ENCODE peak calls at places on chromosomes 7 and 10, in five cellular contexts. G is fibroblast of lung, E is cardiac muscle cell, V is colonic mucosa, N is SK-N-SH. Z is an unnamed sample. For H3K4me1 and H3K27me3, the result is how much of the 10 kb centered on the place peaks cover.

GRCh38 chr7:107494315-107494751 is 24.5 kb downstream of the GPR22 start:
- DNase-seq in N (no peak), E (no peak), V (no peak), G (peak), Z (no peak)

GRCh38 chr7:123599766-123600165 is 1.9 kb upstream of the ASB15 start:
- DNase-seq in G (no peak), N (no peak), V (no peak), E (no peak), Z (no peak)

GRCh38 chr7:2342492-2342891 is 12.1 kb upstream of the EIF3B start:
- DNase-seq in G (no peak), E (no peak), N (no peak), V (no peak), Z (no peak)

GRCh38 chr10:8420182-8420581 is 365.7 kb downstream of the GATA3 start:
- DNase-seq in E (no peak), V (no peak), N (no peak), G (no peak), Z (no peak)

GRCh38 chr7:149719050-149719899 is 54.1 kb downstream of the ZNF467 start:
- DNase-seq in N (no peak), G (peak), E (no peak), V (no peak), Z (peak)

GRCh38 chr7:105060923-105061322 is 46.9 kb downstream of the KMT2E start:
- DNase-seq in N (no peak), E (no peak), V (no peak), G (no peak), Z (no peak)

GRCh38 chr7:35268953-35269352 is 15.1 kb upstream of the TBX20 start:
- DNase-seq in N (no peak), G (no peak), E (no peak), V (no peak), Z (no peak)

GRCh38 chr7:74222851-74223710 is 13.3 kb downstream of the LAT2 start:
- DNase-seq in G (no peak), V (no peak), N (no peak), E (no peak), Z (no peak)

GRCh38 chr7:149184274-149184673 is 11.1 kb upstream of the ZNF282 start:
- DNase-seq in G (no peak), E (no peak), N (no peak), V (no peak), Z (no peak)

GRCh38 chr10:104029528-104029875 is 56.2 kb downstream of the COL17A1 start:
- DNase-seq in N (no peak), V (no peak), E (no peak), G (no peak), Z (no peak)

GRCh38 chr10:35643151-35643975 is 1.3 kb upstream of the FZD8 start:
- DNase-seq in G (peak), N (peak), E (peak), V (peak), Z (peak)

GRCh38 chr10:117543245-117543998 is 876 bp downstream of the EMX2 start:
- DNase-seq in N (peak), V (no peak), G (no peak), E (no peak), Z (peak)

GRCh38 chr7:91850455-91850854 is 30.0 kb downstream of the MTERF1 start:
- DNase-seq in N (no peak), E (no peak), V (no peak), G (peak), Z (no peak)

GRCh38 chr7:143012409-143012808 is 14.5 kb downstream of the OR9A2 start:
- DNase-seq in N (no peak), V (no peak), G (no peak), E (no peak), Z (no peak)

GRCh38 chr7:132575987-132576722 is at the start of gene PLXNA4:
- DNase-seq in G (peak), V (no peak), N (peak), E (peak), Z (no peak)

GRCh38 chr10:7956508-7956907 is 98.0 kb upstream of the GATA3 start:
- DNase-seq in G (peak), V (no peak), N (no peak), E (no peak), Z (peak)

GRCh38 chr7:40490603-40490924 is 355.8 kb downstream of the SUGCT start:
- DNase-seq in G (no peak), V (no peak), E (no peak), N (no peak), Z (no peak)

GRCh38 chr7:21915140-21915539 is 30.6 kb downstream of the CDCA7L start:
- DNase-seq in V (no peak), G (no peak), E (no peak), N (no peak), Z (no peak)

GRCh38 chr10:116470768-116471415 is 43.2 kb downstream of the PNLIPRP3 start:
- DNase-seq in V (peak), G (peak), E (no peak), N (peak), Z (no peak)

GRCh38 chr7:157785021-157785441 is 448.2 kb downstream of the DNAJB6 start:
- DNase-seq in E (no peak), V (no peak), G (peak), N (no peak), Z (no peak)

GRCh38 chr7:103573479-103574058 is 127.6 kb upstream of the SLC26A5 start:
- DNase-seq in E (peak), G (peak), V (no peak), N (peak), Z (no peak)

GRCh38 chr7:88309845-88310244 is 3.2 kb upstream of the STEAP4 start:
- DNase-seq in E (no peak), V (no peak), N (no peak), G (no peak), Z (no peak)
- H3K4me1 ChIP-seq in E (under half), V (under half), N (under half), G (under half), Z (under half)

DNA sequence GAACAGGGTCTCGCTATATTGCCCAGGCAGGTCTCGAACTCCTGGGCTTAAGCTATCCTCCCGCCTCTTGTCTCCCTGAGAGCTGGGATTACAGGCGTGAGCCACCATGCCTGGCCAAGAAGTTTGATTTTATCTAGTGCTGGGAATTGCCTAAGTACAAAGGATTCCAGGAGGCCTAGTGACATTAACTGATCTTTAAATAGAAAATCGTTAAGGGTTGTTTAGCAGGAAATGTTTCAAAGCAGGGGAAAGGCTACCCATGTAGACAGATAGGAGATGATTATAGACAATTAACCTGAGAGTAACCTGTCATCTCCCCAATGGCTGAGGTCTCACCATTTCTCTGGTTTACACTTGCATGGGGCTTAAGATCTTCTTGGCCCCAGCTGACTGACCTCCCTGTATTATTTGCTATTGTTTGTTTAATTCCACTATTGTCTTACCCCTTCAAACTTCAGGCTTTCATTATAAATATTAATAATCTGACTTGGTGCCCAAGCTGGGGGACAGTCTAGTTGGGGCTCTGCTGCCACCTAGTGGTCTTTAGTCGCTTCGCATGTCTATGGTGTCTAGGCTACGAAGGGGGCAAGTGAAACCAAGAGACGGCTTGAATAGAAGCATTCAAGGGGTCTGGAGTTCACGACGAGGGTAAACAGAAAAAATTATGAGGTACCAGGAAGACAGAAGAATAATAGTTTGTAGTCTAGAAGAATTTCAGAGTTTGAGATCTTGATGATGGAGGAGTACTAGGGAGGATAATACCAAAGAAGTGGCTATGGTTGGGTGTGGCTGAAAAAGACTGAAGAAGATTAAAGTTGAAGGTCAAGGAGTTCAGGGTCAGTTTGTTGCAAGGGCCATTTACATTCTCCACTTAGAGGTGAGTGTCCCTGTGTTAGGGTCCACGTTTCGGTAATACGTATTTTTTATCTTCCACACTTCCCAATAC is 40.4 kb upstream of the BPGM start:
- DNase-seq in V (peak), G (peak), N (peak), E (peak), Z (peak)
- H3K4me3 ChIP-seq in V (no peak), G (no peak), N (peak), E (no peak), Z (no peak)

GRCh38 chr10:26448292-26448691 is 10.2 kb downstream of the APBB1IP start:
- DNase-seq in G (no peak), E (no peak), N (no peak), V (no peak), Z (no peak)

GRCh38 chr10:26445411-26446031 is 7.4 kb downstream of the APBB1IP start:
- DNase-seq in G (no peak), E (no peak), N (no peak), V (no peak), Z (no peak)

GRCh38 chr10:26448706-26449435 is 10.7 kb downstream of the APBB1IP start:
- DNase-seq in N (no peak), G (no peak), V (peak), E (no peak), Z (no peak)

GRCh38 chr10:26449726-26450125 is 11.6 kb downstream of the APBB1IP start:
- DNase-seq in V (no peak), E (no peak), N (no peak), G (no peak), Z (no peak)

DNA sequence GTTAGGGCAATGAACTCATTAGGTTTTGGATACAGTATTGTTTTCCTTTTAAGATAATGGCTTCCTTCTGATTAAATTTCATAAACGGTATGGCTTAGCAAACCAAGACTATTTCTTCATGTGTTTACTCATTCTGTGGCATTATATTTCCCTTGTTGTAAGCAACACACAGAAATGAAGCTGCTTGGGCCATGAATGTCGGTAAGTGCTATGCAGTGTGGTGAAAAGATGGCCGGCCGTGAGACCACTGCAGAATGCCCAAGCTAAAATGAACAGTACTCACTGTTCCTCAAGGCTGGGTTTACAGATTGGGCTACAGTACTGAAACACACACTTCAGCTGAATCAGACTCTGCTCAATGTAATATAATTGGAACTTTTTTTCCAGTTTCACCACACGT is 8.1 kb downstream of the APBB1IP start:
- DNase-seq in E (no peak), G (no peak), V (no peak), N (no peak), Z (no peak)
- H3K27me3 ChIP-seq in E (half or more), G (under half), V (under half), N (under half), Z (under half)

DNA sequence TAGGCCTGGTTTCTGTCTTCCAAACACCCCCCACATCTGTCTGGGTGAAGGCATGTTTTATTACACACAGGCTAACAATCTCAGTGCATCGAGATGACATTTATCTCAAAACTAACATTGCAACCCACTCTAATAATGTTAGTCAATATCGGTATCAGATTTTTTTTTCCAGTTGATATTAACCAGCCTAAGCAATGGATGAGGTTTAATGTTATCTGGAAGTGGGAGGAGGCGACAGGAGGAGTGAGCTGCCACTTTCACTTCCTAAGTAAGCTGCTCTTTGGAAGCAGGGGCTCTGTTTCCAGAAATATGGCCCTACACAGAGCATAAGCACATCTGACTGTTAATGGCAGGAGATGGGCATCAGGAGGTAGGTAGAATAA is 5.2 kb downstream of the NOD1 start:
- DNase-seq in E (no peak), G (no peak), V (no peak), N (no peak), Z (no peak)
- H3K4me1 ChIP-seq in E (half or more), G (half or more), V (under half), N (half or more), Z (under half)

GRCh38 chr10:91150631-91151030 is 69.8 kb upstream of the PCGF5 start:
- DNase-seq in V (no peak), E (no peak), G (no peak), N (no peak), Z (no peak)

GRCh38 chr10:91153508-91153907 is 67.0 kb upstream of the PCGF5 start:
- DNase-seq in V (no peak), G (no peak), N (no peak), E (no peak), Z (no peak)

GRCh38 chr10:91159254-91159783 is 61.1 kb upstream of the PCGF5 start:
- DNase-seq in N (no peak), V (no peak), E (no peak), G (no peak), Z (no peak)

GRCh38 chr10:91156196-91156595 is 64.3 kb upstream of the PCGF5 start:
- DNase-seq in V (no peak), N (no peak), E (no peak), G (no peak), Z (no peak)

DNA sequence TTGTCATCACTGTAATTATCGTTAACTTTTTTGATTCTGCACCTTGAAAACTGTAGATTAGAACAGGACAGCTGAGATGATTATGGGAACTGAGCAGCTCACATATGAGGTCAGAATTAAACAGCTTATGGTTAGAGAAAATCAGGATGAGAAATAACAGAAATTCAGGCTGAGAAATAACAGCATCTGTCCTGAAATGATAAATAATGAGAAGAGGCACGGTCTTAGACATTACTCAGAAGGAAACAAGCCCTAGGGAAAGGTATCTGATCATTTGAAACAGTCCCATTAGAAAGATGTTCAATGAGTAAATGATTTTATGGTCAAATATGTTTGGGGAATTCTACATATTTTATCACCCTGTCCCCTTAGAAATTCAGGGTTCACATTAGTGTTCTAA is 65.6 kb upstream of the PCGF5 start:
- DNase-seq in G (no peak), E (no peak), N (no peak), V (no peak), Z (no peak)
- H3K4me3 ChIP-seq in G (no peak), E (no peak), N (no peak), V (no peak), Z (no peak)

DNA sequence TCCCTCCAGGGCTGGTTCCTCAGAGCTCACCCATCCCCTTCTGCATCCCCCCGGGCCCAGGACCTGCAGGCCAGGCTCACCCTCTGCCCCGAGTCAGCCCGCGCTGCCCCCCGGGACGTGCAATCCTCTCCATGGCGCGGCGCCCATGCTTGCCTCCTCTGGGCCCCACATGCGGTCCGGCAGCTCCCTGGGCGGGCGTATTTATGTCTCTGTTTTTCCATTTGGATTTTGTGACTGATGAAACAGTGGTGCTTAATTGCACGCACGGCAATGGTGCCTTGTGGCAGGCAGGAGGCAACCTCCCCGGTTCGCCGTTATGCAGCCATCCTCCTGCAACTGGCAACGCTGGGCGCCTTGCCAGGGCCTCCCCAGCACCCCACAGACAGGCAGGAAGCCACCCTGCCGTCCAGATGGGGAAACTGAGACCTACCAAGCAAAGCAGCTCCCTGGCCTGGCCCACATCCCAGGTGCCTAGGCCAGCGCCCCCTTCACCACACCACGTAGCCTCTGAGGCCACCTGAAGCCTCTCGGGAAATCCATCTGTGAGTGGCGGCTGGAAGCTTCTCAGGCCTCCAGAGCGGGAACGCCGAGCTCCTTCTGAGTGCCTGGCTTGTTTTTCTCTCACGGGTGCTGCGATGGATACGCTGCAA is 58.5 kb downstream of the UNCX start:
- DNase-seq in N (no peak), G (no peak), E (no peak), V (no peak), Z (no peak)
- H3K27me3 ChIP-seq in N (half or more), G (under half), E (under half), V (under half), Z (half or more)